ENCODE peak calls at places on chromosomes 4 and X, in nine cellular contexts. I is GM12878; P is CD8-positive, alpha-beta T cell; H is activated B cell treated with CpG ODN at 0.5 μM for 24 hours; A is neural crest cell; Q is cardiac muscle cell; R is bronchial epithelial cell; O is testis; E is MCF 10A. S is an unnamed sample.

GRCh38 chrX:21375795-21376069 is 1.5 kb downstream of the CNKSR2 start:
- DNase-seq in I (no peak), P (no peak), H (no peak), A (no peak), Q (no peak), R (no peak), O (no peak), E (no peak), S (no peak)

GRCh38 chr4:153001626-153002025 is 65.5 kb downstream of the FHDC1 start:
- DNase-seq in I (no peak), P (no peak), H (no peak), A (no peak), Q (no peak), R (no peak), O (no peak), E (no peak), S (no peak)

GRCh38 chrX:44972132-44972531 is 99.1 kb downstream of the KDM6A start:
- DNase-seq in I (no peak), P (no peak), H (no peak), A (no peak), Q (no peak), R (no peak), O (no peak), E (no peak), S (no peak)

GRCh38 chr4:138815811-138816210 is 199.8 kb upstream of the NOCT start:
- DNase-seq in I (no peak), P (no peak), H (no peak), A (no peak), Q (no peak), R (no peak), O (no peak), E (no peak), S (no peak)

GRCh38 chrX:21374994-21375794 is 976 bp downstream of the CNKSR2 start:
- DNase-seq in I (no peak), P (no peak), H (peak), A (peak), Q (no peak), R (no peak), O (peak), E (no peak), S (no peak)

GRCh38 chr4:185792384-185793146 is 19.4 kb downstream of the SORBS2 start:
- DNase-seq in I (no peak), P (no peak), H (no peak), A (no peak), Q (peak), R (peak), O (no peak), E (peak), S (no peak)

GRCh38 chr4:117640836-117641235 is 393.4 kb upstream of the NDST3 start:
- DNase-seq in I (no peak), P (no peak), H (no peak), A (no peak), Q (no peak), R (no peak), O (no peak), E (no peak), S (no peak)

GRCh38 chrX:154401918-154402621 is 3.9 kb downstream of the RPL10 start:
- DNase-seq in I (no peak), P (no peak), H (no peak), A (no peak), Q (peak), R (peak), O (no peak), E (no peak), S (no peak)

GRCh38 chr4:41258783-41259182 is 2.1 kb downstream of the UCHL1 start:
- DNase-seq in I (no peak), P (no peak), H (no peak), A (no peak), Q (peak), R (peak), O (peak), E (peak), S (no peak)
- TF ChIP-seq CTCF in I (peak), P (no peak), H (no peak), A (peak), Q (peak), R (peak), O (peak), E (peak), S (no peak)

DNA sequence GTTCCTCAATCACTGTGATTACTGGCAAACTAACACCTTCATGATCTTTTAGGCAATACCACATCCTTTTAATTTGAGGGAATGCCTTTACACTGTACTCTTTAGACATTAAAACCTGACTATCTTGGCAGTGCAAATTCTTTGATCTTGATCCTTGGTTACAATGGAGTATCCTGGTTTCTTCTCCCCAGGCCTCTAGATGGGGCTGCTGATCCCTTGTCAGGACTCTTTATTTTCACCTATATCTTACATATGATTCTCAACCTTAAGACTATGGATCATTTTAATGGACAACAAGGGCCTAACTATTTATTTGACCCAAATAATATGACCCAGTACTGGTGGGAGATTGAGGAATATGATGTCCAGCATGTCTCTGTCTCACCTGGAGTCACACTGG is 1005.5 kb upstream of the INTU start:
- DNase-seq in I (no peak), P (no peak), H (no peak), A (no peak), Q (peak), R (peak), O (no peak), E (peak), S (no peak)
- TF ChIP-seq CTCF in I (no peak), P (no peak), H (no peak), A (peak), Q (peak), R (peak), O (no peak), E (peak), S (no peak)

GRCh38 chr4:104747635-104748034 is 252.9 kb upstream of the CXXC4 start:
- DNase-seq in I (no peak), P (no peak), H (no peak), A (no peak), Q (no peak), R (peak), O (no peak), E (no peak), S (no peak)
- TF ChIP-seq CTCF in I (no peak), P (no peak), H (no peak), A (no peak), Q (no peak), R (no peak), O (no peak), E (no peak), S (no peak)

DNA sequence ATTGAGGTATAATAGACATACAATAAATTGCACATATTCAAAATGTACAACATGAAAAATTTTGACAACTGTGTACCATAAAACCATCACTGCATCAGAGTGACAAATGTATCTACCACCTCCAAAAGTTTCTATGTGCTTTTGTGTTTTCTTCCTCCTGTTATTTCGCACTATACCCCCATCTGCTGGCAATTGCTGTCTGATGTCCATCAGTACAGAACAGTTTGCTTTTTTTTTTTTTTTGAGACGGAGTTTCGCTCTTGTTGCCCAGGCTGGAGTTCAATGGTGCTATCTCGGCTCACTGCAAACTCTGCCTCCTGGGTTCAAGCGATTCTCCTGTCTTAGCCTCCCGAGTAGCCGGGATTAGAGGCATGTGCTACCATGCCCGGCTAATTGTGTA is 154.3 kb upstream of the GIMD1 start:
- DNase-seq in I (no peak), P (no peak), H (no peak), A (no peak), Q (no peak), R (peak), O (no peak), E (peak), S (no peak)
- TF ChIP-seq CTCF in I (no peak), P (no peak), H (no peak), A (no peak), Q (no peak), R (no peak), O (no peak), E (no peak), S (no peak)

GRCh38 chrX:150062292-150063137 is 124.2 kb upstream of the EOLA2 start:
- DNase-seq in I (no peak), P (no peak), H (no peak), A (no peak), Q (peak), R (peak), O (no peak), E (peak), S (no peak)
- TF ChIP-seq CTCF in I (no peak), P (no peak), H (no peak), A (no peak), Q (no peak), R (no peak), O (no peak), E (no peak), S (no peak)

S was measured in mesothelial cell of epicardium.